ENCODE peak calls at places on chromosomes 1 and 21, in four cellular contexts. O is HepG2, H is K562, W is SK-N-SH. M is an unnamed sample.

GRCh38 chr1:17828991-17829390 is 73.9 kb downstream of the ACTL8 start:
- DNase-seq in O (no peak), H (no peak), W (no peak), M (no peak)

GRCh38 chr1:218380125-218380977 is 35.2 kb downstream of the TGFB2 start:
- DNase-seq in O (peak), H (no peak), W (no peak), M (no peak)

GRCh38 chr21:25708467-25709065 is 26.1 kb downstream of the ATP5PF start:
- DNase-seq in O (peak), H (peak), W (peak), M (no peak)

GRCh38 chr1:10939654-10940450 is 72.6 kb upstream of the TARDBP start:
- DNase-seq in O (peak), H (no peak), W (peak), M (peak)

GRCh38 chr1:67307251-67308060 is at the start of gene IL12RB2:
- DNase-seq in O (no peak), H (no peak), W (peak), M (no peak)

GRCh38 chr1:59707216-59707615 is 107.5 kb upstream of the HOOK1 start:
- DNase-seq in O (no peak), H (no peak), W (no peak), M (no peak)

GRCh38 chr1:228107636-228108035 is 1.5 kb downstream of the MRPL55 start:
- DNase-seq in O (no peak), H (no peak), W (no peak), M (no peak)

GRCh38 chr1:157963713-157964112 is 29.7 kb upstream of the KIRREL1 start:
- DNase-seq in O (peak), H (peak), W (peak), M (no peak)

GRCh38 chr1:19559641-19560040 is 74.3 kb upstream of the CAPZB start:
- DNase-seq in O (no peak), H (no peak), W (no peak), M (no peak)

GRCh38 chr1:26237230-26237966 is 3.4 kb downstream of the CEP85 start:
- DNase-seq in O (no peak), H (peak), W (no peak), M (no peak)

GRCh38 chr1:163472267-163472666 is 150.5 kb downstream of the NUF2 start:
- DNase-seq in O (no peak), H (no peak), W (no peak), M (no peak)

GRCh38 chr1:40050863-40051262 is 10.3 kb downstream of the CAP1 start:
- DNase-seq in O (no peak), H (no peak), W (no peak), M (no peak)

GRCh38 chr1:9746211-9746610 is 77.6 kb downstream of the CLSTN1 start:
- DNase-seq in O (no peak), H (no peak), W (no peak), M (no peak)

GRCh38 chr1:175206687-175207086 is 14.1 kb upstream of the KIAA0040 start:
- DNase-seq in O (no peak), H (no peak), W (no peak), M (no peak)

GRCh38 chr1:217435159-217435558 is 195.7 kb downstream of the GPATCH2 start:
- DNase-seq in O (no peak), H (no peak), W (no peak), M (no peak)

GRCh38 chr1:36458910-36459309 is 5.3 kb downstream of the MRPS15 start:
- DNase-seq in O (no peak), H (no peak), W (no peak), M (no peak)

GRCh38 chr21:45494851-45495680 is 47.2 kb downstream of the SLC19A1 start:
- DNase-seq in O (no peak), H (no peak), W (no peak), M (no peak)

GRCh38 chr21:36235058-36235582 is 78.5 kb downstream of the DOP1B start:
- DNase-seq in O (peak), H (no peak), W (no peak), M (no peak)

GRCh38 chr1:65994223-65994622 is 201.5 kb downstream of the PDE4B start:
- DNase-seq in O (no peak), H (no peak), W (no peak), M (no peak)

GRCh38 chr1:66266350-66266749 is 267.6 kb upstream of the SGIP1 start:
- DNase-seq in O (no peak), H (no peak), W (no peak), M (no peak)

GRCh38 chr1:220809704-220810103 is 23.0 kb downstream of the MTARC1 start:
- DNase-seq in O (no peak), H (no peak), W (no peak), M (no peak)

GRCh38 chr1:23575226-23575810 is 16.0 kb upstream of the ID3 start:
- DNase-seq in O (no peak), H (no peak), W (no peak), M (no peak)

GRCh38 chr1:11707621-11708276 is 16.2 kb downstream of the DRAXIN start:
- DNase-seq in O (peak), H (peak), W (peak), M (no peak)

GRCh38 chr21:25578070-25578961 is 29.0 kb downstream of the MRPL39 start:
- DNase-seq in O (peak), H (no peak), W (no peak), M (peak)

GRCh38 chr1:70483342-70483741 is 72.3 kb downstream of the CTH start:
- DNase-seq in O (no peak), H (no peak), W (peak), M (no peak)

GRCh38 chr1:248823517-248824001 is 2.2 kb downstream of the SH3BP5L start:
- DNase-seq in O (no peak), H (no peak), W (no peak), M (no peak)

GRCh38 chr1:207748737-207749528 is 2.9 kb upstream of the CD46 start:
- DNase-seq in O (peak), H (no peak), W (no peak), M (no peak)

GRCh38 chr1:184910596-184910995 is 63.7 kb downstream of the NIBAN1 start:
- DNase-seq in O (no peak), H (no peak), W (no peak), M (no peak)

GRCh38 chr1:155569988-155570592 is 7.5 kb upstream of the ASH1L start:
- DNase-seq in O (no peak), H (peak), W (no peak), M (no peak)

GRCh38 chr1:116826818-116827606 is 72.8 kb downstream of the CD2 start:
- DNase-seq in O (peak), H (peak), W (no peak), M (peak)

GRCh38 chr1:16032388-16033100 is 10.7 kb downstream of the CLCNKA start:
- DNase-seq in O (peak), H (peak), W (peak), M (no peak)

GRCh38 chr1:156090822-156091188 is 8.5 kb upstream of the MEX3A start:
- DNase-seq in O (peak), H (peak), W (peak), M (no peak)

GRCh38 chr1:1001631-1002300 is 1.9 kb upstream of the HES4 start:
- DNase-seq in O (peak), H (peak), W (peak), M (no peak)
- TF ChIP-seq NFIC in O (no peak), H (no peak), W (no peak), M (no peak)

GRCh38 chr1:197469620-197470210 is 201.7 kb downstream of the CRB1 start:
- DNase-seq in O (no peak), H (no peak), W (no peak), M (no peak)

GRCh38 chr1:197468581-197469175 is 200.6 kb downstream of the CRB1 start:
- DNase-seq in O (no peak), H (no peak), W (no peak), M (no peak)

GRCh38 chr1:197470330-197470729 is 202.3 kb downstream of the CRB1 start:
- DNase-seq in O (no peak), H (no peak), W (peak), M (no peak)

GRCh38 chr1:197467881-197468280 is 199.8 kb downstream of the CRB1 start:
- DNase-seq in O (no peak), H (no peak), W (no peak), M (no peak)

DNA sequence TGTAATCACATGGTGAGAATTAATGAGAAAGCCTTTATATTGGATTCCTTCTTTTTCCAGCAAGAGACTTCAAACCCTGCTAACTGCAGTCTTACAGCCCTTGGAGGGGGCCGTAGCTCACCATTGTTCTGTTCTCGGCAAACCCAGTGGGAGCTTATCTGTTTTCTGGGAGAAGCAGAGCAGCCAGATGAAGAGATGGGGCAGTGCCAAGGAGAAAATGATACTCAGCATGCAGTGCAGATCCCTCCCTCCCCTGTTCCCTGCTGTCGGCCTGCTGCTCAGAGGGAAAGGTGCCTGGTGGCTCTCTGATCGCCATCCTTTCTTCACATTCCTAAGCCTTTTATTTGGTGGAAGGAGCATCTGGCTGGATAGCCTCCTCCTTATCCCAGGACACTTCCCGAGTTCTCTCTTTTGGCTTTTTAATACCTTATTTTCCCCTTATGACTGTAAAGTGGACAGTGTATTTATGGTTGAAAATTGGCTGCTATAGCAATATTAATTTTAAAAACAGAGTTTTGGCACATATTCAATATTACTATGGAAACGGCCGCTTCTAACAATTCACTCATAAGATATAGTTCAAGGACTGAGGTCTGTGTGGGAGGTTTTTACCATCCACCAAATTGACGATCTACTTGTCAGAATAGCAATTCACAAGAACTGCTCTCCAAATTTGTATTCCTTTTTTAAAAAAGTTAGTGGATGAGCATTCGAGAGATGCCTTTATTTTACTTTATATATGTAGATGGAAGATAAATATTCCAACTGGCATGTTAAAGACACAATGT is 203.4 kb downstream of the CRB1 start:
- DNase-seq in O (no peak), H (no peak), W (peak), M (no peak)
- TF ChIP-seq RAD21 in O (no peak), H (no peak), W (no peak), M (no peak)

GRCh38 chr1:95888877-95889799 is 655.1 kb downstream of the RWDD3 start:
- DNase-seq in O (no peak), H (no peak), W (no peak), M (no peak)
- TF ChIP-seq NFIC in O (no peak), H (no peak), W (no peak), M (no peak)

GRCh38 chr1:110523011-110523410 is 4.0 kb upstream of the KCNA10 start:
- DNase-seq in O (no peak), H (no peak), W (no peak), M (no peak)

GRCh38 chr1:110525250-110525597 is 6.2 kb upstream of the KCNA10 start:
- DNase-seq in O (no peak), H (no peak), W (no peak), M (no peak)

GRCh38 chr1:110529011-110529410 is 10.0 kb upstream of the KCNA10 start:
- DNase-seq in O (no peak), H (no peak), W (no peak), M (no peak)

GRCh38 chr1:110526189-110526588 is 7.2 kb upstream of the KCNA10 start:
- DNase-seq in O (no peak), H (no peak), W (no peak), M (no peak)

GRCh38 chr1:110524311-110525249 is 5.6 kb upstream of the KCNA10 start:
- DNase-seq in O (peak), H (peak), W (peak), M (no peak)
- TF ChIP-seq RAD21 in O (peak), H (peak), W (peak), M (peak)

DNA sequence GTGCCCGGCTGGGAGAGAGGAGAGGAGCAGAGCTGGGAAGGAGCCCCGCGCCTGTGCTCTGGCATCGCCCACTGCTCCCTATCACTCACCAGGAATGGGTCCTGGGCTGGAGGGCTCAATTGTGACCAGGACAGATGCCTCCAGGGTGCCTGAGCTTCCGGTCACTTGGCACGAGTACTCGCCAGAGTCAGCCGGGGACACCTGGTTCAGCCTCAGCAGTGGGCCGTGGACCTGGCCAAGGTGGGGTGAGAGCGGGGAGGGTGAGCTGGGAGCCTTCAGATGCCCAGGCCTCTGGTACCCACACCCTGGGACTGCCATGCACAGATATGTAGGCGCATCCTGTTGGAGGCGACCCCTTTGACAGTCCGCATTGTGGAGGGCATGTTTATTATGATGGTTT is 31.1 kb downstream of the LDLRAD2 start:
- DNase-seq in O (no peak), H (no peak), W (no peak), M (no peak)
- TF ChIP-seq NFIC in O (no peak), H (no peak), W (no peak), M (no peak)

GRCh38 chr21:15586752-15587436 is 142.9 kb upstream of the USP25 start:
- DNase-seq in O (no peak), H (no peak), W (no peak), M (no peak)

GRCh38 chr21:15592957-15593356 is 136.8 kb upstream of the USP25 start:
- DNase-seq in O (no peak), H (no peak), W (no peak), M (no peak)

GRCh38 chr21:15592271-15592860 is 137.4 kb upstream of the USP25 start:
- DNase-seq in O (peak), H (peak), W (peak), M (no peak)
- TF ChIP-seq RAD21 in O (peak), H (peak), W (peak), M (peak)

GRCh38 chr1:29120955-29121485 is 2.7 kb downstream of the TMEM200B start:
- DNase-seq in O (no peak), H (no peak), W (peak), M (no peak)
- TF ChIP-seq NFIC in O (no peak), H (no peak), W (no peak), M (no peak)

GRCh38 chr1:169776440-169776839 is 18.3 kb downstream of the METTL18 start:
- DNase-seq in O (no peak), H (no peak), W (no peak), M (no peak)

GRCh38 chr1:169779150-169779549 is 15.6 kb downstream of the METTL18 start:
- DNase-seq in O (no peak), H (no peak), W (no peak), M (no peak)

GRCh38 chr1:169782596-169782995 is 12.1 kb downstream of the METTL18 start:
- DNase-seq in O (no peak), H (no peak), W (no peak), M (no peak)

GRCh38 chr1:169784102-169784501 is 10.6 kb downstream of the METTL18 start:
- DNase-seq in O (no peak), H (no peak), W (no peak), M (no peak)

GRCh38 chr1:169779970-169780369 is 14.7 kb downstream of the METTL18 start:
- DNase-seq in O (no peak), H (no peak), W (no peak), M (no peak)
- TF ChIP-seq RAD21 in O (no peak), H (no peak), W (no peak), M (no peak)

DNA sequence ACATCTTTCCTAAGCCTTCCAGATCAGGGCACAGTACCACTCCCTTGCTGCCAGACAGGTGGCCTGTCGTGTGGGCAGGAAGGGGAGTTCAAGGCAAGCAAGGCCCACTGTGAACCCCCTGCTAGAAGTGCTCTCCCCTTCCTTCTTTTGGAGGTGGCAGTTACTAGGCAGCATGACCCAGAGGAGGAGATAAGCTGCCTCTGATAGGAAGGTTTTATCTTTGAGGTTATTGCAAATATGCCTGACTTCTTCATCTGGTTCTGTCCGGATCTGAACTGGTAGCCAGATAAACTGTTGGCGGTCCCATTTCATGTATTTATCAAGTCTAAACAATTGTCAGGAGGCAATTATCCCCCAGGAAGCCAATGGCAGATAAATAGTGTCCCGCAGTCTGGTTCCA is 198.2 kb upstream of the LMO4 start:
- DNase-seq in O (no peak), H (peak), W (no peak), M (no peak)
- TF ChIP-seq NFIC in O (no peak), H (no peak), W (no peak), M (no peak)

DNA sequence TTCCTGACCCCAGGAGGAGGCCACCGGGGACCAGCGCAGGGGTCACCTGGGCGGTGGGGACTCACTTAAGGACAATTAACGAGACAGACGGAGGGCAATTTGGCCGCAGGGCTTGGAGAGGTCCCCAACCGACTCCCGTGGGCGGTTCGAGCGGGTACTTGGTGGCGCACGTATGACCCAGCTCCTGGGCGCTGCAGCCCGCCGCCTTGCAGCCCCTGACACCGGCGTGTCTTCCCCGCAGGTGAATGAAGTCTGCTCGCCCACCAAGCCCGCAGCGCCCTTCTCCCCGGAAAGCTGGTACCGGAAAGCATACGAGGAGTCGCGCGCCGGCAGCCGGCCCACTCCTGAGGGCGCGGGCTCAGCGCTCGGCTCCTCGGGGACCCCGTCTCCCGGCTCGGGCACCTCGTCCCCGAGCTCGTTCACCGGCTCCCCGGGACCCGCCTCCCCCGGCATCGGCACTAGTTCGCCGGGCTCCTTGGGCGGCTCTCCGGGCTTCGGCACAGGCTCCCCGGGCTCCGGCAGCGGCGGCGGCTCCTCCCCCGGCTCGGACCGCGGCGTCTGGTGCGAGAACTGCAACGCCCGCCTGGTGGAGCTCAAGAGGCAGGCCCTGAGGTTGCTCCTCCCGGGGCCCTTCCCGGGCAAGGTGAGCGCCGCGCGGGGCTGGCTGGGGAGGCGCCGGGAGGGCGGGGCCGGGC is 1.4 kb downstream of the KIF26B start:
- DNase-seq in O (peak), H (peak), W (peak), M (no peak)
- TF ChIP-seq RAD21 in O (peak), H (peak), W (peak), M (peak)

M was measured in GM12878.